ENCODE peak calls at places on chromosomes 11 and 22, in seven cellular contexts. Y is neuronal stem cell, W is ovary, A is heart left ventricle, K is body of pancreas, L is upper lobe of right lung, P is SK-N-SH. E is an unnamed sample.

GRCh38 chr11:76678316-76678715 is 7.8 kb upstream of the LRRC32 start:
- DNase-seq in K (no peak), W (no peak), Y (no peak), A (no peak), L (no peak), P (no peak), E (no peak)

GRCh38 chr11:15911377-15912044 is 444.8 kb downstream of the SOX6 start:
- DNase-seq in W (peak; percentile 57), P (no peak), K (peak; percentile 20), L (peak; percentile 64), A (peak; percentile 74), Y (no peak), E (peak; percentile 21)

GRCh38 chr11:8017894-8018741 is 31.0 kb downstream of the EIF3F start:
- DNase-seq in L (peak; percentile 52), Y (no peak), W (peak; percentile 49), A (no peak), P (no peak), K (no peak), E (peak; percentile 42)

GRCh38 chr11:10900686-10901415 is 43.0 kb upstream of the ZBED5 start:
- DNase-seq in L (no peak), P (no peak), W (no peak), A (no peak), Y (no peak), K (no peak), E (no peak)

GRCh38 chr22:29147241-29147919 is 58.3 kb upstream of the EMID1 start:
- DNase-seq in Y (no peak), W (peak; percentile 23), A (no peak), L (peak; percentile 28), K (no peak), P (no peak), E (no peak)

GRCh38 chr11:35330924-35331323 is 88.4 kb downstream of the SLC1A2 start:
- DNase-seq in W (no peak), K (no peak), L (no peak), A (no peak), Y (no peak), P (no peak), E (no peak)

GRCh38 chr11:70536051-70536877 is 137.9 kb downstream of the CTTN start:
- DNase-seq in W (peak; percentile 19), A (peak; percentile 10), P (peak; percentile 11), L (peak; percentile 56), K (no peak), Y (no peak), E (no peak)

GRCh38 chr11:34356918-34357645 is 728 bp downstream of the ABTB2 start:
- DNase-seq in Y (peak; percentile 54), W (peak; percentile 75), A (peak; percentile 64), L (peak; percentile 83), P (peak; percentile 75), K (peak; percentile 62), E (peak; percentile 75)

GRCh38 chr11:130937051-130937450 is 20.8 kb upstream of the SNX19 start:
- DNase-seq in Y (no peak), K (no peak), A (no peak), L (no peak), P (no peak), W (no peak), E (no peak)

GRCh38 chr11:12069053-12069676 is 41.2 kb upstream of the MICAL2 start:
- DNase-seq in W (no peak), A (no peak), K (no peak), P (no peak), Y (no peak), L (no peak), E (no peak)

GRCh38 chr11:86041975-86042378 is 26.9 kb downstream of the PICALM start:
- DNase-seq in A (peak; percentile 32), L (no peak), Y (peak; percentile 89), P (peak; percentile 68), K (peak; percentile 85), W (no peak), E (peak; percentile 85)

GRCh38 chr11:57325735-57326048 is 940 bp upstream of the TNKS1BP1 start:
- DNase-seq in Y (no peak), A (peak; percentile 81), L (peak; percentile 84), W (peak; percentile 71), K (peak; percentile 76), P (peak; percentile 51), E (peak; percentile 72)

GRCh38 chr11:27385245-27385644 is 22.2 kb upstream of the CCDC34 start:
- DNase-seq in K (no peak), L (no peak), W (no peak), A (peak; percentile 58), Y (no peak), P (no peak), E (peak; percentile 40)

GRCh38 chr22:46490538-46490937 is 46.9 kb downstream of the CELSR1 start:
- DNase-seq in Y (no peak), A (no peak), K (no peak), P (no peak), L (no peak), W (no peak), E (no peak)

GRCh38 chr11:75473684-75474083 is 40.7 kb upstream of the KLHL35 start:
- DNase-seq in K (no peak), L (no peak), A (peak; percentile 23), Y (no peak), P (no peak), W (no peak), E (no peak)

GRCh38 chr11:73969991-73970800 is 12.4 kb downstream of the UCP2 start:
- DNase-seq in A (no peak), L (no peak), K (no peak), Y (no peak), P (peak; percentile 64), W (no peak), E (no peak)

GRCh38 chr11:69972351-69972802 is 105.7 kb upstream of the ANO1 start:
- DNase-seq in W (no peak), Y (no peak), K (no peak), L (no peak), P (no peak), A (no peak), E (no peak)

GRCh38 chr22:42603427-42603826 is 11.3 kb downstream of the POLDIP3 start:
- DNase-seq in W (no peak), L (no peak), Y (no peak), A (no peak), P (no peak), K (no peak), E (no peak)
- H3K36me3 ChIP-seq in W (no peaks in the 10 kb centered on the region), L (peaks cover 65% of the 10 kb centered on the region), Y (peaks cover 89% of the 10 kb centered on the region), A (no peaks in the 10 kb centered on the region), P (peaks cover 16% of the 10 kb centered on the region), K (peaks cover 23% of the 10 kb centered on the region), E (no peaks in the 10 kb centered on the region)

DNA sequence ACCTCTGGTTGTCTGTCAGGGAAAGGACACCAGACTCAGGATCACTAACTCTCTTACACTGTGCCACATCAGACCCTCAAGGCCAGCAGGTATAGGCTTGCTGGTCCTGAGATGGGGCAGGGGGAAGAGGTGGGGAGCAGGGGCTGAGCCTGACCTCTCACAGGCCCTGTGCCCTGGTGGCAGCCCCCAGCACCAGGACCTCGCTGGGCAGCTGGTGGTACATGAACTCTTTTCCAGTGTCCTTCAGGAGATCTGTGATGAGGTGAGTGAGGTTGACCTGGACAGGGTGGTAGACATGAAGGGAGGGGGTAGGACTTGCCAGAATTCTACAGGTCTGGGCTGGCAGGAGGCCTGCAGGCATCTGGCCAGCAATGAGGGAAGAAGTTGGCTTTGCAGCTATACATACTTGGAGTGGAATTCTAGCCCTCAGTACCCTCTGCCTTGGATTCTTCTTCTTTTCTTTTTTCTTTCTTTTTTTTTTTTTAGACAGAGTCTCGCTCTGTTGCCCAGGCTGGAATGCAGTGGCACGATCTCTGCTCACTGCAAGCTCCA is 1.4 kb downstream of the NUDT22 start:
- DNase-seq in K (peak; percentile 49), A (no peak), Y (no peak), L (no peak), W (no peak), P (no peak), E (no peak)
- H3K4me3 ChIP-seq in K (no peak overlapping the region), A (peak overlapping the region; percentile 56), Y (peak overlapping the region; percentile 88), L (peak overlapping the region; percentile 96), W (no peak overlapping the region), P (peak overlapping the region; percentile 97), E (no peak overlapping the region)

DNA sequence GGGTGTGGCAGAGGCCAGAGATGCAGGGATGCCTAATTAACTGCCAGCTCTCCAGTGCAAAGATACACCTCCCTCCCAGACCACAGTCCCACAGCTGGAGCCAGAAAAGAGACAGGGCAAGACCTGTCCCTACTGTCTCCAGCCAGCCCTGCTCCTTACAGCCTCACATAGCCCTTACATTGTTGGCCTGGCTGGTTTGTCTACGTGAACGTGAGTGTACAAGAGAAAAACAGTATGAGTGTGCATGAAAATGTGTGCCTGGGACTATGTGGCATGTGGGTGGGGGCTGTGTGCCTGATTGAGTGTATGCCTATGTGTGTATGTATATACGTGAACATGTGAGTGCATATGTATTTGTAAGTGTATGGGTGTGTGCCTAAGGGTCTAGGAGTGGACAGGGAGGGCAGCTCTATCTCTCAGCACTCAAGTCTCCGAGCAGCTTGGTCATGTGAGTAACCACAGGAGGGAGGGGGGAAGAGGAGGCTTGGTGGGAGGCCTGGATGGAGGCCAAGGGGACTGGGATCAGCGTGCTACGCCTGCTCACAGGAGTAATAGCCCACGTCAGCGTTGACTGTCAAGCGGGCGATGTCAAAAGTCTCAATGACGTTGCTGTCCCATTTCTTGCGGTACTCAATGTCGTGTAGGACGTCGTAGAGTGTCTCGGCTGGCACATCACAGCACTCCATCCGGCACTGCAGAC is 6.6 kb upstream of the ARAP1 start:
- DNase-seq in Y (no peak), P (peak; percentile 46), K (peak; percentile 76), W (peak; percentile 85), L (no peak), A (peak; percentile 69), E (peak; percentile 66)
- H3K27ac ChIP-seq in Y (no peak overlapping the region), P (no peak overlapping the region), K (peak overlapping the region; percentile 53), W (peak overlapping the region; percentile 19), L (no peak overlapping the region), A (no peak overlapping the region), E (peak overlapping the region; percentile 40)

DNA sequence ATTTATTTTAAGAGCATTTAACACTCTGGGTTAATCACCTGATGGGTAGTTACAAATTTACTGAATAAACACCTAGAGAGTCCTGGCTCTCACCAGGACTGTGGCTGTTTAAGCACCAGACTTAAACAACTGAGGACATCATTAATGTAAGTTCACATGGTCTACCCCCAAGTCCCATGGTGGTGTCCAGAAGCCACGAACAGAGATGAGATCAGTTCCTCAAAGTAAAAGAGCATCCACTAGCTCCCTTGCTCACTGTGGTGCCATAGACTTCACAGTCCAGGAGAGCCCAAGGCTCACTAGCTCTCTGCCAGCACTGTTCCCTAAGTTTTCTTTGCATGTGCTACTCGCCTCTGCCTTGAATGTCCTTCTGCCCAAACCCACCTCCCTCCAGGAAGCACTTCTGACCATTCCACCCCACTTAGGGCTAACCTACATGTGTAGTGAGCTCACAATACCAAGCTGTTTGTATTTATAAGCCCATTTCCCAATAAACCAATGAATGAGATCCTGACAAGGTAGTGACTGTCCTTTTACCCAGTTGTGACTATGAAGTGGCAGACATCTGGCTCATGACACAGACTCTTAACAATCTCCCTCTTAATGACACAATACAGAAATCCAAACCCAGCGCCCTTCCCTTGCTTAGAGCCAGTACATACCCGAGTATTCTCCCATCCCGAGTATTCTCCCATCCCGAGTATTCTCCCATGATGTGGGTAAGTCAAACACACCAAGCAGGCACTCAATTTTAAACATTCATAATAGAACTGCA is 15.7 kb downstream of the NAP1L4 start:
- DNase-seq in W (no peak), P (no peak), A (no peak), Y (no peak), K (no peak), L (no peak), E (no peak)
- H3K36me3 ChIP-seq in W (no peaks in the 10 kb centered on the region), P (peaks cover 60% of the 10 kb centered on the region), A (no peaks in the 10 kb centered on the region), Y (peaks cover 98% of the 10 kb centered on the region), K (peaks cover 31% of the 10 kb centered on the region), L (peaks cover 76% of the 10 kb centered on the region), E (no peaks in the 10 kb centered on the region)

E was measured in adrenal gland.